ENCODE peak calls at places on chromosome 11, in eight cellular contexts. A, D, Y, V, F, P, R and O are unnamed samples.

GRCh38 chr11:114243461-114244372 is 52.5 kb upstream of the NNMT start:
- DNase-seq in V (peak; percentile 78), F (no peak), A (no peak), D (no peak), R (no peak), P (no peak), Y (no peak), O (no peak)

GRCh38 chr11:1628506-1629325 is 859 bp upstream of the KRTAP5-5 start:
- DNase-seq in R (no peak), P (peak; percentile 61), V (peak; percentile 78), Y (peak; percentile 14), A (peak; percentile 20), F (peak; percentile 62), D (peak; percentile 59), O (peak; percentile 50)

GRCh38 chr11:95923730-95924413 is at the start of gene MTMR2:
- DNase-seq in A (peak; percentile 79), P (peak; percentile 56), F (peak; percentile 34), Y (peak; percentile 19), V (peak; percentile 93), R (peak; percentile 63), D (peak; percentile 89), O (peak; percentile 29)

GRCh38 chr11:120667281-120667680 is 155.7 kb downstream of the GRIK4 start:
- DNase-seq in P (no peak), R (no peak), D (peak; percentile 47), V (no peak), F (no peak), Y (no peak), A (no peak), O (no peak)

GRCh38 chr11:96035031-96035743 is 111.3 kb upstream of the MTMR2 start:
- DNase-seq in A (no peak), V (peak; percentile 11), R (no peak), Y (no peak), P (no peak), F (no peak), D (no peak), O (no peak)

GRCh38 chr11:10350341-10350740 is 45.5 kb downstream of the ADM start:
- DNase-seq in F (no peak), P (no peak), A (peak; percentile 99), R (peak; percentile 85), Y (no peak), D (peak; percentile 56), V (no peak), O (no peak)

GRCh38 chr11:111933872-111934271 is 3.3 kb upstream of the DIXDC1 start:
- DNase-seq in R (no peak), P (no peak), Y (no peak), V (no peak), A (no peak), F (no peak), D (peak; percentile 42), O (no peak)

GRCh38 chr11:4704054-4704789 is at the start of gene MMP26:
- DNase-seq in P (no peak), Y (no peak), A (no peak), F (no peak), D (no peak), R (no peak), V (peak; percentile 91), O (no peak)

GRCh38 chr11:63764712-63765631 is 3.6 kb downstream of the ZFTA start:
- DNase-seq in A (no peak), V (peak; percentile 54), D (no peak), P (no peak), Y (no peak), F (no peak), R (no peak), O (no peak)

GRCh38 chr11:17927643-17928343 is 85.1 kb downstream of the SERGEF start:
- DNase-seq in R (no peak), A (no peak), V (no peak), Y (no peak), F (no peak), P (no peak), D (peak; percentile 67), O (no peak)